ENCODE peak calls at places on chromosomes 7 and 10, in nine cellular contexts. E, A, V, R, D, J, T, F and I are unnamed samples.
A peak's percentile ranks its signal among the peaks of the same experiment; 100 is the strongest.

GRCh38 chr10:109277456-109277855 is 645.9 kb downstream of the XPNPEP1 start:
- DNase-seq in T (no peak), E (no peak), A (no peak), V (no peak), R (no peak), F (no peak), D (peak; percentile 14), J (no peak), I (no peak)

GRCh38 chr7:157701395-157701794 is 364.6 kb downstream of the DNAJB6 start:
- DNase-seq in R (no peak), E (no peak), A (no peak), J (no peak), D (no peak), T (no peak), F (peak; percentile 2), V (no peak), I (no peak)

GRCh38 chr10:70903262-70903921 is 15.0 kb upstream of the PCBD1 start:
- DNase-seq in J (peak; percentile 59), E (peak; percentile 43), F (peak; percentile 73), A (peak; percentile 77), V (peak; percentile 21), R (peak; percentile 50), T (peak; percentile 67), D (peak; percentile 44), I (no peak)

GRCh38 chr7:26562841-26563240 is 271.2 kb downstream of the SNX10 start:
- DNase-seq in D (no peak), A (no peak), T (no peak), V (no peak), E (no peak), J (no peak), R (no peak), F (no peak), I (no peak)

GRCh38 chr7:142088022-142088714 is 23.4 kb upstream of the MGAM2 start:
- DNase-seq in J (no peak), F (no peak), V (no peak), R (no peak), E (no peak), D (no peak), A (no peak), T (no peak), I (no peak)

GRCh38 chr7:45684910-45685618 is 110.9 kb downstream of the ADCY1 start:
- DNase-seq in V (no peak), E (no peak), R (no peak), A (peak; percentile 37), F (peak; percentile 1), T (no peak), J (no peak), D (no peak), I (no peak)

GRCh38 chr7:20399516-20399915 is 68.8 kb downstream of the ITGB8 start:
- DNase-seq in J (no peak), F (no peak), R (no peak), D (peak; percentile 17), A (no peak), V (no peak), E (no peak), T (no peak), I (no peak)

GRCh38 chr10:132711618-132712051 is 74.3 kb downstream of the NKX6-2 start:
- DNase-seq in V (no peak), F (no peak), J (no peak), E (no peak), R (no peak), A (peak; percentile 19), T (no peak), D (no peak), I (no peak)

GRCh38 chr7:74575083-74575803 is 82.3 kb upstream of the GTF2I start:
- DNase-seq in T (peak; percentile 48), A (no peak), R (no peak), J (no peak), V (no peak), D (peak; percentile 34), E (no peak), F (no peak), I (no peak)

GRCh38 chr7:48755061-48755555 is 169.2 kb upstream of the CDC14C start:
- DNase-seq in V (no peak), A (no peak), E (no peak), J (no peak), D (no peak), F (no peak), R (no peak), T (no peak), I (no peak)

DNA sequence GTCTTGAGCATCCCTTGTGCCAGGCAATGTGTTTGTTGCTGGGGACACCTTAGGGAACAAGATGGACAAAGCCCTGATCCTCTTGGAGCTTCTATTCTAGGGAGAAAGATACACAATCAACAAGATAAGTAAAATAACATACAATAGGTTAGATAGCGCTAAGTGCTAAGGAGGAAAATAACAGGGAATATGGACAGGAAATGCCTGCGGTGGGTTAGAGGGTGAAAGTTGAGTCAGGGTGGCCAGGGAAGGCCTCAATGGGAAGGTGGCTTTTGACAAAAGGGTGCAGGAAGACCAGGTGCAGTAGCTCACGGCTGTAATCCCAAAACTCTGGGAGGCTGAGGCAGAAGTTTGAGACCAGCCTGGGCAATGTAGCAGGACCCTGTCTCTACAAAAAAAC is 38.3 kb upstream of the MYL10 start:
- DNase-seq in J (no peak), V (no peak), E (no peak), D (no peak), F (no peak), R (no peak), T (no peak), A (no peak), I (no peak)
- H3K36me3 ChIP-seq in J (no peaks in the 10 kb centered on the region), V (no peaks in the 10 kb centered on the region), E (no peaks in the 10 kb centered on the region), D (no peaks in the 10 kb centered on the region), F (no peaks in the 10 kb centered on the region), R (no peaks in the 10 kb centered on the region), T (no peaks in the 10 kb centered on the region), A (no peaks in the 10 kb centered on the region), I (no peaks in the 10 kb centered on the region)

DNA sequence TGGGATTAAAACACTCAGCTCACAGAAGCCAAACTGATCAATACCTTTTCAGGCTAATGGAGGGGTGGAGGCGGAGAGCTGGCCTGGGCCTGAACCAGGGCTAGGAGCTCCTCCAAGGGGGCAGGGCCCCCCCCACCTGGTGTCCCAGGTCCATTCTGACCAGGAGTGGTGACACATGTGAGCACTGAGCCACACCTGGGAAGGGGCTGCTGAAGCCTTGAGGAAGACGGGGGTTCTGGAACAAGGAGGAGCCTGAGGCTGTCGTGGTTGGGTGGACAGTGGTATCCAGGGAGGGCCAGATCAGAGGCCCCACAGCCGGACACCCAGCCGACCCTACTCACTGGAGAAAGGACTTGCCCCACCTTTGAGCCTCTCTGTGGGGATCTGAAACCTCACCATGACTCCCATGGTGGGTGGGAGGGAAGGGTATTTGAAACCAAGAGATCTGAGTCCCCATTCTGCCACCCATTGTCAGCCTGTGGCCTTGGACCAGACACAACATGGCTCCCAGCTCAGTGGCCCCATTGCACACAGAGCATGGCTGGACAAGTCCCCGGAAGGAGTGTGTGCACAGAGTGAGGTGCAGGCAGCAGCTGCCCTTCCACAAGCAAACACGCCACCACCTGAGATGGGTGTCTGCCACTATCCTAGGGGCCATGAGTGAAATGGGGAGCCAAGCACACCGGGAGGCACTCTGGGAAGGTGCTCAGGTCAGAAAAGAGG is 12.4 kb downstream of the TMEM273 start:
- DNase-seq in T (no peak), F (no peak), D (no peak), R (no peak), E (no peak), V (no peak), A (no peak), J (no peak), I (peak; percentile 48)
- H3K4me1 ChIP-seq in T (peaks cover 7% of the 10 kb centered on the region), F (no peaks in the 10 kb centered on the region), D (peaks cover 14% of the 10 kb centered on the region), R (peaks cover 16% of the 10 kb centered on the region), E (peaks cover 34% of the 10 kb centered on the region), V (peaks cover 10% of the 10 kb centered on the region), A (no peaks in the 10 kb centered on the region), J (peaks cover 11% of the 10 kb centered on the region), I (peaks cover 59% of the 10 kb centered on the region)

GRCh38 chr7:30226593-30227268 is 57.7 kb upstream of the ZNRF2 start:
- DNase-seq in F (no peak), D (no peak), A (no peak), V (no peak), R (no peak), J (no peak), E (no peak), T (peak; percentile 75), I (no peak)
- TF ChIP-seq CTCF in F (no peak), D (no peak), A (no peak), V (peak; percentile 22), R (no peak), J (no peak), E (peak; percentile 65), T (peak; percentile 42), I (peak; percentile 18)

GRCh38 chr7:128799451-128799850 is 7.7 kb downstream of the CCDC136 start:
- DNase-seq in T (no peak), R (no peak), E (no peak), V (no peak), F (no peak), J (no peak), A (no peak), D (no peak), I (no peak)
- H3K36me3 ChIP-seq in T (peaks cover 10% of the 10 kb centered on the region), R (no peaks in the 10 kb centered on the region), E (no peaks in the 10 kb centered on the region), V (no peaks in the 10 kb centered on the region), F (no peaks in the 10 kb centered on the region), J (no peaks in the 10 kb centered on the region), A (peaks cover 3% of the 10 kb centered on the region), D (peaks cover 15% of the 10 kb centered on the region), I (no peaks in the 10 kb centered on the region)

GRCh38 chr10:124646483-124647352 is 97.5 kb downstream of the FAM53B start:
- DNase-seq in D (peak; percentile 88), A (peak; percentile 88), F (peak; percentile 85), E (no peak), R (peak; percentile 86), T (peak; percentile 88), V (no peak), J (peak; percentile 90), I (peak; percentile 86)
- H3K4me1 ChIP-seq in D (peaks cover 27% of the 10 kb centered on the region), A (peaks cover 86% of the 10 kb centered on the region), F (peaks cover 40% of the 10 kb centered on the region), E (peaks cover 25% of the 10 kb centered on the region), R (peaks cover 27% of the 10 kb centered on the region), T (peaks cover 52% of the 10 kb centered on the region), V (peaks cover 67% of the 10 kb centered on the region), J (peaks cover 53% of the 10 kb centered on the region), I (peaks cover 42% of the 10 kb centered on the region)

DNA sequence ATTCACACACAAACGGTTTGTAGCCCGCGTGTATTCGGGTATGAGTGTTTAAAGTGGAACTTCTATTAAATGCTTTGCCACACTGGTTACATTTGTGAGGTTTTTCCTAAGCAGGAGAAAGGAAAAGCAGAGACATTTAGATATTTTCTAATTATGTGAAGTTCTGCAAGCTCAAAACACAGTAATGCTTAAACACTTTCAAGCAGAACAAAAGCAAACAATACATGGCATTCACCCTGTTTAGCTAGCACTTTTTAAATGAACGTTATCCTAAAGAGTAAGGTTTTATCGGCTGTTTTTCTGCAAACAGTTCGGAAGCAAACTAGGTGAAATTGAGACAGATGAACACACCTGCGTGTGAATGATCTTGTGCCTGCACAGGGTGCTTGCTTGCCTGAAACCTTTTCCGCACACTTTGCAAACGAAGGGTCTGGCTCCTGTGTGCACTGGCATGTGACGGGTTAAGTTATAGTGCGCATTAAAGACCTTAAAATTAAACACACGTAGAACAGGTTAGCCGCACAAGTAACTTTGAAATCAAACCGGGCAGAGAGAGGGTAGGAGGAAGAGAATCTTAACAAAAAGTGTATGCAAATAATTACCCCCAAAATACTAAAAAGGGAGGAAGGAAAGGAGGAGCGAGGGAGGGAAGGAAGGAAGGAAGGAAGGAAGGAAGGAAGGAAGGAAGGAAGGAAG is 1.6 kb downstream of the FEZF1 start:
- DNase-seq in E (no peak), V (no peak), R (no peak), J (no peak), T (no peak), D (no peak), F (no peak), A (no peak), I (no peak)
- TF ChIP-seq CTCF in E (no peak), V (no peak), R (no peak), J (no peak), T (no peak), D (no peak), F (no peak), A (no peak), I (no peak)